ENCODE peak calls at places on chromosomes 13 and 19, in six cellular contexts. U is Peyer's patch, L is colonic mucosa, N is hepatocyte, S is left lung, D is fibroblast of pulmonary artery. J is an unnamed sample.

GRCh38 chr13:93857126-93857525 is 622.4 kb downstream of the DCT start:
- DNase-seq in L (no peak), D (peak; percentile 40), U (no peak), S (no peak), N (no peak), J (peak; percentile 61)

GRCh38 chr19:48370955-48371354 is 6.8 kb downstream of the SYNGR4 start:
- DNase-seq in L (no peak), U (no peak), D (no peak), S (no peak), N (no peak), J (no peak)

GRCh38 chr19:51166846-51167490 is 24.9 kb downstream of the SIGLEC7 start:
- DNase-seq in N (no peak), S (no peak), D (no peak), L (peak; percentile 31), U (no peak), J (no peak)

GRCh38 chr19:42343344-42344110 is 18.1 kb downstream of the MEGF8 start:
- DNase-seq in L (no peak), N (peak; percentile 4), D (no peak), U (no peak), S (no peak), J (no peak)

GRCh38 chr13:48904668-48905290 is 70.9 kb upstream of the FNDC3A start:
- DNase-seq in L (no peak), U (no peak), N (no peak), D (no peak), S (no peak), J (no peak)

GRCh38 chr19:23409392-23410048 is 14.2 kb upstream of the ZNF91 start:
- DNase-seq in U (peak; percentile 63), D (no peak), L (no peak), N (no peak), S (no peak), J (no peak)

GRCh38 chr13:110113284-110113764 is 193.6 kb downstream of the COL4A1 start:
- DNase-seq in S (no peak), L (no peak), D (peak; percentile 53), U (no peak), N (no peak), J (peak; percentile 58)

GRCh38 chr19:55077106-55077505 is 1.4 kb downstream of the EPS8L1 start:
- DNase-seq in U (no peak), D (no peak), S (no peak), L (no peak), N (no peak), J (no peak)

GRCh38 chr13:21733475-21734311 is 62.8 kb downstream of the FGF9 start:
- DNase-seq in D (no peak), U (no peak), S (no peak), N (no peak), L (no peak), J (no peak)

GRCh38 chr13:24270639-24271131 is 38.7 kb upstream of the C1QTNF9 start:
- DNase-seq in N (peak; percentile 46), L (peak; percentile 75), S (peak; percentile 91), D (peak; percentile 47), U (peak; percentile 73), J (peak; percentile 61)

GRCh38 chr19:57632987-57633831 is at the start of gene ZNF211:
- DNase-seq in U (peak; percentile 93), L (peak; percentile 95), S (peak; percentile 92), D (peak; percentile 95), N (peak; percentile 98), J (peak; percentile 93)
- TF ChIP-seq CTCF in U (no peak), L (no peak), S (no peak), D (no peak), N (no peak), J (no peak)

GRCh38 chr19:11480081-11480926 is 542 bp downstream of the ELAVL3 start:
- DNase-seq in S (peak; percentile 76), U (no peak), L (no peak), D (no peak), N (no peak), J (no peak)

GRCh38 chr19:11482384-11483050 is 1.7 kb upstream of the ELAVL3 start:
- DNase-seq in D (peak; percentile 88), N (peak; percentile 88), L (peak; percentile 81), U (peak; percentile 85), S (peak; percentile 97), J (peak; percentile 66)

GRCh38 chr19:11481777-11482383 is 1.0 kb upstream of the ELAVL3 start:
- DNase-seq in L (peak; percentile 51), N (peak; percentile 64), S (peak; percentile 81), U (peak; percentile 62), D (peak; percentile 91), J (peak; percentile 75)

GRCh38 chr19:11479470-11480080 is 1.3 kb downstream of the ELAVL3 start:
- DNase-seq in L (peak; percentile 66), U (peak; percentile 57), S (peak; percentile 80), D (no peak), N (peak; percentile 67), J (no peak)

DNA sequence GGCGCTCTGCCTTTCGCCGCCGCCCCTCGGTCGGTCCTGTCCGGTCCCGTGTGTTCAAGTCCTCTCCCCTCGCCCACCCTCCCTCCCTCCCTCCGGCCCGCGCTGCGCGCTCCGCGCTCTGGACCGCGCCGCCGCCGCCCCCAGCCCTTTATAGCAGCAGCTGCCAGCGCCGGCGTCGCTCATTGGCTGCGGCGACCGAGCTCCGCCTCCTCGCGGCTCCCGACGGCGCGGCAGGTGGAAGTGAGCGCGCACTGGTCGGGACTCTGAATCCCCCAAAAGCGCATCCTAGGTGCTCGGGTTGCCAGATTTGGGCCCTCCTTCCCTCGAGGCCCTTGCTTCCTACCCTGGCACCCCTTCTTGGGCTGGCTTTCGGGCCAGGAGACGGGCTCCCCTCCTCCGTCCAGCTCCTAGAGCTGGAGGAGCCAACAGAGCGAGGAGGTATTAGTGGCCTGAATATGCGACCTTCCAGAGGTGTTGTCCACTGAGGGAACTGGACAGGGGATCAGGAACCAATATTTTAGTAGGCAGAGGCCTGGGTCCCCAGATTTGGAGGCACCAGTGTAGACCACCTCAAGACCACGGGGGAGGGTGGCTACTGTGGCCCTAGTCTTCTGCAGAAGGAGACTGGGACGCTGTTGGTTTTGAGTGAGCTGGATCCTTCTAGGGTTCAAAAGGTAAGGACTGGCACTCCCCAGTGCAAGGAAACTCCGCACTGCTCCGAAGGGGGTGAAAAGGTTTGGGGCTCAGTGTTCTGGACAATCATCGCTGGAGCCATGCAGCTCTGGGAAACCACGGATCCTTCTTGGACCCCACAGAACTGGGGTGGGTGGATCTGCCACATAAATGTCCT is at the start of gene ELAVL3:
- DNase-seq in S (no peak), L (no peak), N (no peak), D (no peak), U (no peak), J (no peak)
- H3K4me3 ChIP-seq in S (no peak within 1 kb of the TSS), L (no peak within 1 kb of the TSS), N (no peak within 1 kb of the TSS), D (no peak within 1 kb of the TSS), U (peak within 1 kb of the TSS; percentile 36), J (peak within 1 kb of the TSS; percentile 52)

DNA sequence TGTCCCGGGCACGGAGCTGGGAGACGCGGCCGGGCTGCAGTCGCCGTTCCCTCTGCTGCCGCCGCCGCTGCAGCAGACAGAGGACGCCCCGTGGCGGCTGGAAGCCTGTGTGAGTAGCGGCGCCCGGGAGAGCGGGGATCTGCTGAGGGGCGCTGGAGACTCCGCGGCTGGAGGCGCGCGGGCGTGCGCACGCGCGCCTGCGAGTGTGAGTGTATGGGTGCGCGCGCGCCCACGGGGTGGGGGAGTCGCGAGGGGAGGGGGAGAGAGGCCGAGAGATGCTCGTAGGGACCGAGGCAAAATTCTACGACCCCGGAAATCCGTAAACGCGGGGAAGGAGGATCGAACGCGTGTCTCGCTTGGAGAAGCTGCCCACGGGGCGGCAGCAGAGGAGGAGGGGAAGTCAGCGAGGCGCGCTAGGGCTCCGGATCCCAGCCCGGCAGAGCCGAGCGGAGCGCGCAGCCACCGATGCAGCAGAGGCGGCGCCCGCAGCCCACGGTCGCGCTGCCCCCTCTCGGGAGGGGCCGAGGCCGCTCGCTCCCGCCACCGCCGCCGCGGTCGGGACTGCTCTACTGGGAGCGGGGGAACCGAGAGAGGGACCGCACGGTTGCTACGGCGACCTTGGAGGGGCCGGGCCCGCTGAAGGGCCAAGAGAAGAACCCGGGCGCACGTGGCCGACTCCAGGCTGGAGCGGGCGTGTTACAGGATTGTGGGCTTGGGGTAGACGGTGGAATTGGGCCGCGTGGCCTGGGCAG is at the start of gene ENOX1:
- DNase-seq in S (peak; percentile 81), L (peak; percentile 22), N (peak; percentile 89), D (peak; percentile 83), U (peak; percentile 61), J (peak; percentile 84)
- TF ChIP-seq CTCF in S (no peak), L (no peak), N (peak; percentile 28), D (no peak), U (no peak), J (peak; percentile 10)

GRCh38 chr19:708154-709141 is at the start of gene PALM:
- DNase-seq in U (no peak), D (no peak), L (no peak), S (no peak), N (peak; percentile 80), J (no peak)

GRCh38 chr19:709196-709964 is 645 bp downstream of the PALM start:
- DNase-seq in N (peak; percentile 42), L (no peak), S (no peak), U (no peak), D (no peak), J (no peak)

GRCh38 chr19:703651-704446 is 4.9 kb upstream of the PALM start:
- DNase-seq in N (peak; percentile 80), S (peak; percentile 95), D (peak; percentile 67), L (peak; percentile 81), U (peak; percentile 81), J (peak; percentile 50)

GRCh38 chr19:703329-703650 is 5.4 kb upstream of the PALM start:
- DNase-seq in U (no peak), S (no peak), N (no peak), L (no peak), D (no peak), J (no peak)

GRCh38 chr19:704447-704741 is 4.3 kb upstream of the PALM start:
- DNase-seq in S (no peak), U (no peak), D (no peak), N (no peak), L (no peak), J (no peak)
- H3K4me3 ChIP-seq in S (no peak overlapping the region), U (no peak overlapping the region), D (no peak overlapping the region), N (no peak overlapping the region), L (no peak overlapping the region), J (no peak overlapping the region)

DNA sequence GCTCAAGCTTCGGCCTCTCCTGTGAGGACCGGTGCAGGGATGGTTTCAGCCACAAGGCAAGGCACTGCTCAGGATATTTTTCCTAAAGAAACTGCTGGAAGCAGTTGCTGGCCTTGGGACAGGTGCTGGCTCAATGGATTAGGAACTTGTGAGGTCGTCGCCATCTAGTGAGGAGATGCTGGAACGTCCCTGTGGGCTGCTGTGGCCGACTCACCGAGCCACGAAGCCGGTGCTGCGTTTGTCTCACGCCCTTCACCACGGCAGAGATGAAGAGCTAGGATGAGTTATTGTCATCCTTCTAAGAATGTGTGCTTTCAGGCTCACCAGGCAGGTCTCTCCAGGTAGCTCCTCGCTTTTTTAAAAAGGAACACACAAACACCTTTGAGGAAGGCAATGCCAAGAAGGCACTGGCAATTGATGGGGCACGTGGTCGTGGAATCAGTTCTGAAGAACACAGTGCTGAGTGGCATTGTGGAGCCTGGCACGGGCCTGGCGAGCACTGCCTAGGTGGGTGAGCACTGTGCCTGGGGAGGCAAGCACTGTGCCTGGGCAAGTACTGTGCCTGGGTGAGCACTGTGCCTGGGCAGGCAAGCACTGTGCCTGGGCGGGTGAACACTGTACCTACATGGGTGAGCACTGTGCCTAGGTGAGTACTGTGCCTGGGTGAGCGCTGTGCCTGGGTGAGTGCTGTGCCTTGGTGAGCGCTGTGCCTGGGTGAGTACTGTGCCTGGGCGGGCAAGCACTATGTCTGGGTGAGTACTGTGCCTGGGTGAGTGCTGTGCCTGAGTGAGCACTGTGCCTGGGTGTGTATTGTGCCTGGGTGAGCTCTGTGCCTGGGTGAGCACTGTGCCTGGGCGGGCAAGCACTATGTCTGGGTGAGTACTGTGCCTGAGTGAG is 140.4 kb downstream of the TEX29 start:
- DNase-seq in L (no peak), S (no peak), D (peak; percentile 42), N (peak; percentile 68), U (peak; percentile 22), J (peak; percentile 46)
- TF ChIP-seq CTCF in L (no peak), S (no peak), D (peak; percentile 37), N (peak; percentile 54), U (no peak), J (peak; percentile 29)